ENCODE peak calls at places on chromosomes 16 and 17, in six cellular contexts. One of them, this sample, is unnamed. For H3K9me2, the result is how much of the 10 kb centered on the place peaks cover.

GRCh38 chr16:27317320-27317719 is 3.5 kb downstream of the IL4R start:
- DNase-seq in hepatocyte: no peak
- DNase-seq in GM23338: no peak
- DNase-seq in SK-N-SH: no peak
- DNase-seq in PC-9: no peak
- DNase-seq in PC-3: no peak
- DNase-seq in this sample: no peak

GRCh38 chr16:74991593-74992403 is 6.9 kb upstream of the WDR59 start:
- DNase-seq in hepatocyte: peak
- DNase-seq in GM23338: no peak
- DNase-seq in SK-N-SH: peak
- DNase-seq in PC-9: no peak
- DNase-seq in PC-3: no peak
- DNase-seq in this sample: no peak

GRCh38 chr16:1743376-1744337 is 27.7 kb downstream of the NME3 start:
- DNase-seq in hepatocyte: no peak
- DNase-seq in GM23338: no peak
- DNase-seq in SK-N-SH: no peak
- DNase-seq in PC-9: no peak
- DNase-seq in PC-3: no peak
- DNase-seq in this sample: no peak

GRCh38 chr17:38687291-38687690 is 12.5 kb upstream of the EPOP start:
- DNase-seq in hepatocyte: no peak
- DNase-seq in GM23338: no peak
- DNase-seq in SK-N-SH: no peak
- DNase-seq in PC-9: no peak
- DNase-seq in PC-3: no peak
- DNase-seq in this sample: no peak

GRCh38 chr17:42682400-42683384 is at the start of gene CNTNAP1:
- DNase-seq in hepatocyte: peak
- DNase-seq in GM23338: peak
- DNase-seq in SK-N-SH: peak
- DNase-seq in PC-9: no peak
- DNase-seq in PC-3: peak
- DNase-seq in this sample: no peak

GRCh38 chr17:62629556-62630364 is 2.3 kb downstream of the MRC2 start:
- DNase-seq in hepatocyte: no peak
- DNase-seq in GM23338: peak
- DNase-seq in SK-N-SH: peak
- DNase-seq in PC-9: no peak
- DNase-seq in PC-3: no peak
- DNase-seq in this sample: no peak

GRCh38 chr16:14409563-14409962 is 220.5 kb downstream of the PARN start:
- DNase-seq in hepatocyte: peak
- DNase-seq in GM23338: no peak
- DNase-seq in SK-N-SH: no peak
- DNase-seq in PC-9: peak
- DNase-seq in PC-3: peak
- DNase-seq in this sample: no peak

GRCh38 chr17:61450641-61451537 is 1.3 kb upstream of the TBX4 start:
- DNase-seq in hepatocyte: no peak
- DNase-seq in GM23338: peak
- DNase-seq in SK-N-SH: no peak
- DNase-seq in PC-9: no peak
- DNase-seq in PC-3: no peak
- DNase-seq in this sample: no peak

GRCh38 chr16:54284931-54285413 is 1.6 kb downstream of the IRX3 start:
- DNase-seq in hepatocyte: no peak
- DNase-seq in GM23338: peak
- DNase-seq in SK-N-SH: peak
- DNase-seq in PC-9: no peak
- DNase-seq in PC-3: no peak
- DNase-seq in this sample: no peak

GRCh38 chr17:50532452-50533024 is at the start of gene EPN3:
- DNase-seq in hepatocyte: peak
- DNase-seq in GM23338: peak
- DNase-seq in SK-N-SH: peak
- DNase-seq in PC-9: peak
- DNase-seq in PC-3: peak
- DNase-seq in this sample: no peak

GRCh38 chr17:38920374-38921291 is 4.8 kb upstream of the LASP1NB start:
- DNase-seq in hepatocyte: no peak
- DNase-seq in GM23338: no peak
- DNase-seq in SK-N-SH: no peak
- DNase-seq in PC-9: no peak
- DNase-seq in PC-3: no peak
- DNase-seq in this sample: no peak

GRCh38 chr17:17258998-17259397 is 22.0 kb upstream of the FLCN start:
- DNase-seq in hepatocyte: no peak
- DNase-seq in GM23338: no peak
- DNase-seq in SK-N-SH: no peak
- DNase-seq in PC-9: no peak
- DNase-seq in PC-3: no peak
- DNase-seq in this sample: no peak

GRCh38 chr17:14552311-14552710 is 251.4 kb downstream of the HS3ST3B1 start:
- DNase-seq in hepatocyte: no peak
- DNase-seq in GM23338: no peak
- DNase-seq in SK-N-SH: no peak
- DNase-seq in PC-9: no peak
- DNase-seq in PC-3: no peak
- DNase-seq in this sample: no peak

GRCh38 chr17:12765544-12765943 is 23.8 kb upstream of the ARHGAP44 start:
- DNase-seq in hepatocyte: peak
- DNase-seq in GM23338: no peak
- DNase-seq in SK-N-SH: no peak
- DNase-seq in PC-9: no peak
- DNase-seq in PC-3: peak
- DNase-seq in this sample: no peak

GRCh38 chr17:51000835-51001638 is 119.6 kb downstream of the SPAG9 start:
- DNase-seq in hepatocyte: peak
- DNase-seq in GM23338: peak
- DNase-seq in SK-N-SH: peak
- DNase-seq in PC-9: peak
- DNase-seq in PC-3: peak
- DNase-seq in this sample: peak

GRCh38 chr17:78541488-78542237 is 35.5 kb downstream of the DNAH17 start:
- DNase-seq in hepatocyte: no peak
- DNase-seq in GM23338: no peak
- DNase-seq in SK-N-SH: no peak
- DNase-seq in PC-9: peak
- DNase-seq in PC-3: peak
- DNase-seq in this sample: no peak

GRCh38 chr17:51481370-51481769 is 221.0 kb downstream of the UTP18 start:
- DNase-seq in hepatocyte: no peak
- DNase-seq in GM23338: no peak
- DNase-seq in SK-N-SH: no peak
- DNase-seq in PC-9: no peak
- DNase-seq in PC-3: no peak
- DNase-seq in this sample: no peak

GRCh38 chr16:77841275-77841640 is 52.9 kb downstream of the VAT1L start:
- DNase-seq in hepatocyte: peak
- DNase-seq in GM23338: no peak
- DNase-seq in SK-N-SH: no peak
- DNase-seq in PC-9: no peak
- DNase-seq in PC-3: no peak
- DNase-seq in this sample: no peak

GRCh38 chr17:7078711-7079110 is 1.3 kb downstream of the CLEC10A start:
- DNase-seq in hepatocyte: no peak
- DNase-seq in GM23338: no peak
- DNase-seq in SK-N-SH: no peak
- DNase-seq in PC-9: no peak
- DNase-seq in PC-3: no peak
- DNase-seq in this sample: no peak

GRCh38 chr17:4436846-4437245 is 3.1 kb downstream of the SPNS3 start:
- DNase-seq in hepatocyte: no peak
- DNase-seq in GM23338: no peak
- DNase-seq in SK-N-SH: no peak
- DNase-seq in PC-9: no peak
- DNase-seq in PC-3: no peak
- DNase-seq in this sample: peak

GRCh38 chr17:42928714-42929496 is 28.3 kb downstream of the G6PC1 start:
- DNase-seq in hepatocyte: peak
- DNase-seq in GM23338: peak
- DNase-seq in SK-N-SH: peak
- DNase-seq in PC-9: peak
- DNase-seq in PC-3: peak
- DNase-seq in this sample: peak

GRCh38 chr16:87880117-87880696 is 10.9 kb upstream of the SLC7A5 start:
- DNase-seq in hepatocyte: no peak
- DNase-seq in GM23338: no peak
- DNase-seq in SK-N-SH: no peak
- DNase-seq in PC-9: no peak
- DNase-seq in PC-3: no peak
- DNase-seq in this sample: no peak

GRCh38 chr17:34723875-34724274 is 144.5 kb downstream of the TMEM132E start:
- DNase-seq in hepatocyte: no peak
- DNase-seq in GM23338: no peak
- DNase-seq in SK-N-SH: no peak
- DNase-seq in PC-9: no peak
- DNase-seq in PC-3: no peak
- DNase-seq in this sample: no peak

GRCh38 chr16:30609928-30610839 is at the start of gene ZNF689:
- DNase-seq in hepatocyte: peak
- DNase-seq in GM23338: peak
- DNase-seq in SK-N-SH: peak
- DNase-seq in PC-9: peak
- DNase-seq in PC-3: peak
- DNase-seq in this sample: peak
- TF ChIP-seq CTCF in hepatocyte: no peak
- TF ChIP-seq CTCF in GM23338: no peak
- TF ChIP-seq CTCF in SK-N-SH: peak
- TF ChIP-seq CTCF in PC-9: no peak
- TF ChIP-seq CTCF in PC-3: peak
- TF ChIP-seq CTCF in this sample: no peak

GRCh38 chr17:5563451-5563850 is 20.9 kb downstream of the NLRP1 start:
- DNase-seq in hepatocyte: no peak
- DNase-seq in GM23338: no peak
- DNase-seq in SK-N-SH: no peak
- DNase-seq in PC-9: no peak
- DNase-seq in PC-3: no peak
- DNase-seq in this sample: no peak
- H3K9me2 ChIP-seq in hepatocyte: under half
- H3K9me2 ChIP-seq in GM23338: under half
- H3K9me2 ChIP-seq in SK-N-SH: under half
- H3K9me2 ChIP-seq in PC-9: under half
- H3K9me2 ChIP-seq in PC-3: under half
- H3K9me2 ChIP-seq in this sample: under half

GRCh38 chr17:29384901-29385300 is 5.3 kb upstream of the TAOK1 start:
- DNase-seq in hepatocyte: no peak
- DNase-seq in GM23338: no peak
- DNase-seq in SK-N-SH: no peak
- DNase-seq in PC-9: no peak
- DNase-seq in PC-3: peak
- DNase-seq in this sample: no peak
- TF ChIP-seq CTCF in hepatocyte: no peak
- TF ChIP-seq CTCF in GM23338: peak
- TF ChIP-seq CTCF in SK-N-SH: peak
- TF ChIP-seq CTCF in PC-9: no peak
- TF ChIP-seq CTCF in PC-3: peak
- TF ChIP-seq CTCF in this sample: peak

GRCh38 chr16:3957344-3957980 is 76.9 kb upstream of the CREBBP start:
- DNase-seq in hepatocyte: no peak
- DNase-seq in GM23338: peak
- DNase-seq in SK-N-SH: no peak
- DNase-seq in PC-9: no peak
- DNase-seq in PC-3: no peak
- DNase-seq in this sample: no peak

GRCh38 chr16:3951861-3952332 is 71.4 kb upstream of the CREBBP start:
- DNase-seq in hepatocyte: no peak
- DNase-seq in GM23338: no peak
- DNase-seq in SK-N-SH: no peak
- DNase-seq in PC-9: no peak
- DNase-seq in PC-3: no peak
- DNase-seq in this sample: no peak

GRCh38 chr16:3952342-3953131 is 72.0 kb upstream of the CREBBP start:
- DNase-seq in hepatocyte: no peak
- DNase-seq in GM23338: peak
- DNase-seq in SK-N-SH: no peak
- DNase-seq in PC-9: no peak
- DNase-seq in PC-3: no peak
- DNase-seq in this sample: peak

GRCh38 chr16:3953728-3954410 is 73.4 kb upstream of the CREBBP start:
- DNase-seq in hepatocyte: no peak
- DNase-seq in GM23338: no peak
- DNase-seq in SK-N-SH: no peak
- DNase-seq in PC-9: no peak
- DNase-seq in PC-3: no peak
- DNase-seq in this sample: no peak

DNA sequence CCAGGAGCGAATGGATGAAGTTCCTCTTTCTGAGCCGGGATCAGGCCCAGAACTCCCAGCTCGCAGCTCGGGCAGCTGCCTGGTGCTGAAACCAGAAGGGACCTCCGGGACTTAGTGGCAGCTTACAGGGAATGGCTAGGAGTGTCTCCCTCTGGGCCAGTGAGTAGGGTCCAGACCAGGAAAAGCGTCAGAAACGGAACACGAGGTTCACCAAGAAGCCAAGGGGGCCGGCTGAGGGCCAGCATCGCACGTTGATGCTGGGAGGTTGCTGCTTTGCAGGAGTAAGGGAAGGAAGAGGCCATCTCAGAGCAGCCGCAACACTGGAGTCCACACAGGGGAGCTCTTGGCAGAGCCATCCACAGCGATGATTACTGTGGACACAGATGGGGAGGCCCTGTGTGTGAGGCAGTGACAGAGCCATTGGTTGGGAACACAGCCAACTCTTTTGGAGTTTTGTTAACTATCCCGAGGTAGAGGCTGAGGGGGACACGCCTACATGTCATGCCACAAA is 74.0 kb upstream of the CREBBP start:
- DNase-seq in hepatocyte: peak
- DNase-seq in GM23338: no peak
- DNase-seq in SK-N-SH: no peak
- DNase-seq in PC-9: no peak
- DNase-seq in PC-3: no peak
- DNase-seq in this sample: no peak
- H3K9me2 ChIP-seq in hepatocyte: under half
- H3K9me2 ChIP-seq in GM23338: under half
- H3K9me2 ChIP-seq in SK-N-SH: under half
- H3K9me2 ChIP-seq in PC-9: under half
- H3K9me2 ChIP-seq in PC-3: under half
- H3K9me2 ChIP-seq in this sample: under half

GRCh38 chr16:85557083-85557975 is 55.8 kb upstream of the GSE1 start:
- DNase-seq in hepatocyte: peak
- DNase-seq in GM23338: peak
- DNase-seq in SK-N-SH: peak
- DNase-seq in PC-9: no peak
- DNase-seq in PC-3: peak
- DNase-seq in this sample: peak
- TF ChIP-seq CTCF in hepatocyte: peak
- TF ChIP-seq CTCF in GM23338: peak
- TF ChIP-seq CTCF in SK-N-SH: peak
- TF ChIP-seq CTCF in PC-9: peak
- TF ChIP-seq CTCF in PC-3: peak
- TF ChIP-seq CTCF in this sample: no peak

GRCh38 chr16:24766057-24766456 is 36.6 kb downstream of the TNRC6A start:
- DNase-seq in hepatocyte: no peak
- DNase-seq in GM23338: no peak
- DNase-seq in SK-N-SH: no peak
- DNase-seq in PC-9: no peak
- DNase-seq in PC-3: no peak
- DNase-seq in this sample: no peak
- H3K9me2 ChIP-seq in hepatocyte: under half
- H3K9me2 ChIP-seq in GM23338: under half
- H3K9me2 ChIP-seq in SK-N-SH: under half
- H3K9me2 ChIP-seq in PC-9: under half
- H3K9me2 ChIP-seq in PC-3: under half
- H3K9me2 ChIP-seq in this sample: under half